ENCODE peak calls at places on chromosomes 1 and 21, in nine cellular contexts. H, W, U, N, C, Q, X, Z and I are unnamed samples.

GRCh38 chr1:12456979-12457378 is 161.0 kb downstream of the DHRS3 start:
- DNase-seq in H (no peak), W (no peak), U (peak), N (no peak), C (no peak), Q (no peak), X (no peak), Z (no peak), I (no peak)

GRCh38 chr1:159790237-159790917 is 9.6 kb downstream of the DUSP23 start:
- DNase-seq in H (peak), W (no peak), U (peak), N (peak), C (no peak), Q (peak), X (peak), Z (peak), I (no peak)

GRCh38 chr1:19872190-19872589 is 10.0 kb upstream of the OTUD3 start:
- DNase-seq in H (peak), W (no peak), U (no peak), N (peak), C (no peak), Q (peak), X (peak), Z (peak), I (no peak)

GRCh38 chr1:212864201-212864600 is 6.1 kb downstream of the FLVCR1 start:
- DNase-seq in H (no peak), W (no peak), U (no peak), N (no peak), C (no peak), Q (no peak), X (no peak), Z (no peak), I (no peak)

GRCh38 chr1:165356876-165357275 is 361 bp upstream of the LMX1A start:
- DNase-seq in H (no peak), W (no peak), U (no peak), N (no peak), C (no peak), Q (no peak), X (no peak), Z (no peak), I (no peak)

GRCh38 chr1:198726455-198726854 is 87.6 kb downstream of the PTPRC start:
- DNase-seq in H (no peak), W (no peak), U (peak), N (peak), C (no peak), Q (no peak), X (no peak), Z (no peak), I (no peak)

GRCh38 chr21:43361493-43362296 is 65.2 kb downstream of the SIK1 start:
- DNase-seq in H (peak), W (peak), U (peak), N (peak), C (peak), Q (peak), X (no peak), Z (no peak), I (peak)

GRCh38 chr1:27960762-27961645 is 1.2 kb downstream of the XKR8 start:
- DNase-seq in H (no peak), W (no peak), U (no peak), N (no peak), C (no peak), Q (no peak), X (no peak), Z (no peak), I (no peak)

GRCh38 chr1:111275079-111275478 is 15.6 kb upstream of the CHIA start:
- DNase-seq in H (no peak), W (peak), U (peak), N (peak), C (no peak), Q (no peak), X (no peak), Z (no peak), I (no peak)

GRCh38 chr1:47984175-47984789 is 12.9 kb downstream of the TRABD2B start:
- DNase-seq in H (no peak), W (no peak), U (peak), N (no peak), C (no peak), Q (peak), X (no peak), Z (no peak), I (no peak)

GRCh38 chr1:6205849-6206845 is at the start of gene RNF207:
- DNase-seq in H (no peak), W (peak), U (peak), N (peak), C (peak), Q (peak), X (no peak), Z (no peak), I (no peak)

GRCh38 chr1:177952249-177952648 is 17.6 kb downstream of the SEC16B start:
- DNase-seq in H (no peak), W (no peak), U (no peak), N (no peak), C (no peak), Q (no peak), X (no peak), Z (no peak), I (no peak)

GRCh38 chr1:70656371-70656770 is 245.3 kb downstream of the CTH start:
- DNase-seq in H (no peak), W (no peak), U (no peak), N (no peak), C (no peak), Q (no peak), X (no peak), Z (no peak), I (no peak)

GRCh38 chr1:13661539-13661938 is 38.4 kb upstream of the PRDM2 start:
- DNase-seq in H (no peak), W (no peak), U (peak), N (peak), C (no peak), Q (no peak), X (no peak), Z (no peak), I (no peak)

GRCh38 chr1:15965228-15965767 is 10.6 kb downstream of the ZBTB17 start:
- DNase-seq in H (no peak), W (no peak), U (peak), N (no peak), C (no peak), Q (no peak), X (no peak), Z (no peak), I (no peak)